ENCODE peak calls at places on chromosomes 12 and 14, in four cellular contexts. T is mammary epithelial cell; F is effector memory CD4-positive, alpha-beta T cell; N is small intestine. I is an unnamed sample.

GRCh38 chr12:25675808-25676207 is 122.7 kb upstream of the LMNTD1 start:
- DNase-seq in F (no peak), N (no peak), T (no peak), I (no peak)

GRCh38 chr14:31294736-31295398 is 87.3 kb upstream of the HECTD1 start:
- DNase-seq in N (no peak), F (no peak), T (no peak), I (no peak)

GRCh38 chr14:23483216-23483854 is 13.8 kb downstream of the NGDN start:
- DNase-seq in N (peak; percentile 11), F (no peak), T (no peak), I (no peak)

GRCh38 chr14:73059326-73059725 is 992 bp downstream of the RBM25 start:
- DNase-seq in N (peak; percentile 10), F (no peak), T (no peak), I (no peak)

GRCh38 chr12:95767703-95768102 is 22.9 kb downstream of the NTN4 start:
- DNase-seq in F (no peak), T (no peak), N (no peak), I (no peak)

GRCh38 chr14:72583316-72584272 is 310.3 kb downstream of the DPF3 start:
- DNase-seq in F (no peak), T (no peak), N (no peak), I (no peak)

GRCh38 chr14:85535916-85536834 is 6.2 kb downstream of the FLRT2 start:
- DNase-seq in T (peak; percentile 56), N (no peak), F (no peak), I (peak; percentile 32)

GRCh38 chr14:65637780-65638179 is 225.2 kb downstream of the FUT8 start:
- DNase-seq in F (no peak), T (peak; percentile 84), N (peak; percentile 18), I (no peak)

GRCh38 chr14:65849558-65849957 is 437.0 kb downstream of the FUT8 start:
- DNase-seq in F (no peak), T (no peak), N (no peak), I (no peak)

GRCh38 chr14:35825968-35826217 is 245 bp upstream of the BRMS1L start:
- DNase-seq in N (no peak), F (no peak), T (no peak), I (no peak)

GRCh38 chr14:61147369-61147897 is 133.7 kb downstream of the TMEM30B start:
- DNase-seq in N (no peak), T (peak; percentile 52), F (no peak), I (no peak)

GRCh38 chr12:92735131-92735721 is 32.4 kb downstream of the PLEKHG7 start:
- DNase-seq in N (no peak), F (no peak), T (peak; percentile 65), I (no peak)

GRCh38 chr12:80936353-80936641 is 1.4 kb downstream of the LIN7A start:
- DNase-seq in F (no peak), N (no peak), T (no peak), I (no peak)

GRCh38 chr14:31283153-31283552 is 75.6 kb upstream of the HECTD1 start:
- DNase-seq in F (no peak), T (no peak), N (no peak), I (no peak)

GRCh38 chr14:37143500-37143874 is 28.9 kb downstream of the SLC25A21 start:
- DNase-seq in N (no peak), T (no peak), F (no peak), I (no peak)

GRCh38 chr14:104223810-104224515 is 85.6 kb downstream of the KIF26A start:
- DNase-seq in T (no peak), F (no peak), N (no peak), I (no peak)

GRCh38 chr12:503111-503761 is 43.5 kb downstream of the B4GALNT3 start:
- DNase-seq in N (peak; percentile 94), T (peak; percentile 94), F (no peak), I (no peak)

GRCh38 chr12:130545475-130545874 is 170.6 kb downstream of the RIMBP2 start:
- DNase-seq in N (no peak), T (no peak), F (no peak), I (no peak)

GRCh38 chr14:33564774-33565630 is 385.9 kb downstream of the EGLN3 start:
- DNase-seq in F (no peak), T (peak; percentile 81), N (no peak), I (no peak)

GRCh38 chr14:35878272-35879140 is 52.4 kb downstream of the BRMS1L start:
- DNase-seq in N (peak; percentile 33), T (peak; percentile 72), F (no peak), I (no peak)

GRCh38 chr12:64514456-64514855 is 62.5 kb downstream of the TBK1 start:
- DNase-seq in N (no peak), T (no peak), F (no peak), I (no peak)

GRCh38 chr14:100275214-100275613 is 31.0 kb downstream of the SLC25A29 start:
- DNase-seq in N (no peak), T (no peak), F (no peak), I (no peak)

GRCh38 chr12:80412343-80412953 is 31.6 kb upstream of the PTPRQ start:
- DNase-seq in T (peak; percentile 21), F (no peak), N (peak; percentile 27), I (no peak)

GRCh38 chr12:127240249-127240929 is 1026.6 kb upstream of the TMEM132C start:
- DNase-seq in N (no peak), F (no peak), T (no peak), I (no peak)

GRCh38 chr14:61750708-61751474 is 11.3 kb upstream of the SNAPC1 start:
- DNase-seq in N (peak; percentile 91), F (peak; percentile 62), T (peak; percentile 90), I (peak; percentile 88)

GRCh38 chr14:97287956-97288355 is 490.8 kb downstream of the VRK1 start:
- DNase-seq in T (no peak), F (no peak), N (no peak), I (no peak)

GRCh38 chr12:8860165-8860961 is 37.9 kb downstream of the A2ML1 start:
- DNase-seq in N (peak; percentile 49), F (no peak), T (peak; percentile 50), I (peak; percentile 51)

GRCh38 chr14:99685061-99685995 is 1.2 kb downstream of the CYP46A1 start:
- DNase-seq in F (no peak), N (no peak), T (no peak), I (no peak)

GRCh38 chr14:95465358-95465757 is 51.1 kb downstream of the SYNE3 start:
- DNase-seq in T (no peak), F (no peak), N (no peak), I (no peak)

GRCh38 chr12:123006977-123007376 is 26.5 kb downstream of the ARL6IP4 start:
- DNase-seq in N (no peak), T (no peak), F (no peak), I (no peak)

GRCh38 chr12:113263431-113263963 is 42.2 kb downstream of the TPCN1 start:
- DNase-seq in N (peak; percentile 69), T (no peak), F (no peak), I (no peak)

GRCh38 chr14:81453166-81453766 is 53.1 kb upstream of the STON2 start:
- DNase-seq in N (peak; percentile 70), F (no peak), T (peak; percentile 48), I (peak; percentile 54)

GRCh38 chr12:95959107-95959506 is 16.0 kb downstream of the AMDHD1 start:
- DNase-seq in T (peak; percentile 12), N (no peak), F (no peak), I (no peak)

GRCh38 chr12:132248439-132249157 is 80.8 kb downstream of the GALNT9 start:
- DNase-seq in F (no peak), N (no peak), T (no peak), I (no peak)

GRCh38 chr12:67088401-67089118 is 180.6 kb upstream of the CAND1 start:
- DNase-seq in N (no peak), F (no peak), T (no peak), I (no peak)

GRCh38 chr14:100693877-100694578 is 32.7 kb upstream of the DLK1 start:
- DNase-seq in F (no peak), N (no peak), T (no peak), I (no peak)

GRCh38 chr14:90398315-90398811 is 1.5 kb downstream of the CALM1 start:
- DNase-seq in T (no peak), F (peak; percentile 47), N (peak; percentile 62), I (peak; percentile 31)

GRCh38 chr14:58488550-58488949 is 61.0 kb downstream of the KIAA0586 start:
- DNase-seq in N (no peak), T (peak; percentile 46), F (no peak), I (no peak)

GRCh38 chr12:56121204-56121870 is 3.3 kb downstream of the ZC3H10 start:
- DNase-seq in T (no peak), F (no peak), N (no peak), I (no peak)
- H3K27ac ChIP-seq in T (no peak overlapping the region), F (no peak overlapping the region), N (no peak overlapping the region), I (no peak overlapping the region)

DNA sequence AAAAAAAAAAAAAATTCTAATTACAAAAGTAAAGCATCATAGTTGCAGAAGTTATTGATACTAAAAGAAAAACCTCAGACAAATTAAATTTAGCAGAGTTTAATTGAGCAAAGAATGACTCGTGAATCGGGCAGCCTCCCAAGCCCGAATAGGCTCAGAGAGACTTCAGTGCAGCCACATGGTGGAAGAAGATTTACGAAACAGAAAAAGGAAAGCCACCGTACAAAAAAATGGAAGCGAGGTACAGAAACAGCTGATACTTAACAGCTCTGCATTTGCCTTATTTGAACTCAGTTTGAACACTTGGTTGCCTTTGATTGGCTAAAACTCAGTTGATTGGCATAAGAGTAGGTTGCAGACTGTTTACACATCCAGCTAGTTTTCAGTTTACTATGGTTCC is 12.9 kb downstream of the TTC9 start:
- DNase-seq in T (no peak), N (no peak), F (no peak), I (no peak)
- H3K4me1 ChIP-seq in T (peaks cover 4% of the 10 kb centered on the region), N (no peaks in the 10 kb centered on the region), F (peaks cover 59% of the 10 kb centered on the region), I (no peaks in the 10 kb centered on the region)

GRCh38 chr14:79686196-79686595 is 525.1 kb downstream of the DIO2 start:
- DNase-seq in T (no peak), F (no peak), N (no peak), I (no peak)
- H3K27ac ChIP-seq in T (no peak overlapping the region), F (no peak overlapping the region), N (no peak overlapping the region), I (no peak overlapping the region)

GRCh38 chr14:75174066-75174465 is 2.3 kb downstream of the TMED10 start:
- DNase-seq in N (no peak), F (no peak), T (no peak), I (no peak)
- H3K4me1 ChIP-seq in N (peaks cover 9% of the 10 kb centered on the region), F (peaks cover 11% of the 10 kb centered on the region), T (peaks cover 13% of the 10 kb centered on the region), I (peaks cover 23% of the 10 kb centered on the region)

I was measured in thyroid gland.